ENCODE peak calls at places on chromosomes 2 and 18, in six cellular contexts. One of them, this sample, is unnamed.

GRCh38 chr2:24228470-24228869 is 53.6 kb downstream of the FAM228A start:
- DNase-seq in ovary: no peak
- DNase-seq in BE2C: no peak
- DNase-seq in brain microvascular endothelial cell: no peak
- DNase-seq in K562: peak; percentile 24
- DNase-seq in nephron progenitor cell: no peak
- DNase-seq in this sample: no peak

GRCh38 chr18:49734836-49735235 is 78.5 kb downstream of the ACAA2 start:
- DNase-seq in ovary: no peak
- DNase-seq in BE2C: no peak
- DNase-seq in brain microvascular endothelial cell: no peak
- DNase-seq in K562: no peak
- DNase-seq in nephron progenitor cell: no peak
- DNase-seq in this sample: no peak

GRCh38 chr2:74767618-74768017 is 66.3 kb upstream of the HK2 start:
- DNase-seq in ovary: no peak
- DNase-seq in BE2C: no peak
- DNase-seq in brain microvascular endothelial cell: no peak
- DNase-seq in K562: no peak
- DNase-seq in nephron progenitor cell: no peak
- DNase-seq in this sample: no peak

GRCh38 chr2:174997110-174997509 is 8.1 kb downstream of the CHN1 start:
- DNase-seq in ovary: no peak
- DNase-seq in BE2C: no peak
- DNase-seq in brain microvascular endothelial cell: no peak
- DNase-seq in K562: no peak
- DNase-seq in nephron progenitor cell: no peak
- DNase-seq in this sample: no peak

GRCh38 chr2:173752152-173752551 is 213.0 kb downstream of the SP3 start:
- DNase-seq in ovary: no peak
- DNase-seq in BE2C: no peak
- DNase-seq in brain microvascular endothelial cell: no peak
- DNase-seq in K562: no peak
- DNase-seq in nephron progenitor cell: no peak
- DNase-seq in this sample: no peak

GRCh38 chr2:99957724-99958123 is 184.7 kb downstream of the AFF3 start:
- DNase-seq in ovary: no peak
- DNase-seq in BE2C: no peak
- DNase-seq in brain microvascular endothelial cell: no peak
- DNase-seq in K562: no peak
- DNase-seq in nephron progenitor cell: no peak
- DNase-seq in this sample: no peak

GRCh38 chr2:46379213-46380037 is 82.2 kb downstream of the EPAS1 start:
- DNase-seq in ovary: no peak
- DNase-seq in BE2C: no peak
- DNase-seq in brain microvascular endothelial cell: no peak
- DNase-seq in K562: no peak
- DNase-seq in nephron progenitor cell: no peak
- DNase-seq in this sample: no peak

GRCh38 chr2:40087434-40087833 is 308.4 kb upstream of the THUMPD2 start:
- DNase-seq in ovary: no peak
- DNase-seq in BE2C: no peak
- DNase-seq in brain microvascular endothelial cell: no peak
- DNase-seq in K562: no peak
- DNase-seq in nephron progenitor cell: no peak
- DNase-seq in this sample: no peak

GRCh38 chr2:150598383-150598782 is 110.9 kb upstream of the RND3 start:
- DNase-seq in ovary: no peak
- DNase-seq in BE2C: peak; percentile 17
- DNase-seq in brain microvascular endothelial cell: no peak
- DNase-seq in K562: no peak
- DNase-seq in nephron progenitor cell: no peak
- DNase-seq in this sample: no peak

GRCh38 chr2:62038980-62039771 is 133.7 kb downstream of the COMMD1 start:
- DNase-seq in ovary: no peak
- DNase-seq in BE2C: no peak
- DNase-seq in brain microvascular endothelial cell: peak; percentile 24
- DNase-seq in K562: peak; percentile 30
- DNase-seq in nephron progenitor cell: no peak
- DNase-seq in this sample: no peak

GRCh38 chr2:12948231-12948962 is 231.7 kb downstream of the TRIB2 start:
- DNase-seq in ovary: no peak
- DNase-seq in BE2C: peak; percentile 57
- DNase-seq in brain microvascular endothelial cell: no peak
- DNase-seq in K562: no peak
- DNase-seq in nephron progenitor cell: no peak
- DNase-seq in this sample: no peak

GRCh38 chr2:177989029-177989885 is 83.3 kb downstream of the PDE11A start:
- DNase-seq in ovary: no peak
- DNase-seq in BE2C: no peak
- DNase-seq in brain microvascular endothelial cell: no peak
- DNase-seq in K562: no peak
- DNase-seq in nephron progenitor cell: no peak
- DNase-seq in this sample: no peak

GRCh38 chr2:5959836-5960820 is 267.9 kb downstream of the SOX11 start:
- DNase-seq in ovary: no peak
- DNase-seq in BE2C: peak; percentile 32
- DNase-seq in brain microvascular endothelial cell: no peak
- DNase-seq in K562: no peak
- DNase-seq in nephron progenitor cell: no peak
- DNase-seq in this sample: no peak

GRCh38 chr18:57859314-57859713 is 56.2 kb upstream of the ATP8B1 start:
- DNase-seq in ovary: no peak
- DNase-seq in BE2C: no peak
- DNase-seq in brain microvascular endothelial cell: peak; percentile 18
- DNase-seq in K562: peak; percentile 35
- DNase-seq in nephron progenitor cell: no peak
- DNase-seq in this sample: no peak

GRCh38 chr18:60198063-60198462 is 174.5 kb downstream of the MC4R start:
- DNase-seq in ovary: no peak
- DNase-seq in BE2C: peak; percentile 73
- DNase-seq in brain microvascular endothelial cell: no peak
- DNase-seq in K562: peak; percentile 4
- DNase-seq in nephron progenitor cell: no peak
- DNase-seq in this sample: peak; percentile 23

GRCh38 chr2:72173640-72174321 is 26.1 kb upstream of the CYP26B1 start:
- DNase-seq in ovary: no peak
- DNase-seq in BE2C: no peak
- DNase-seq in brain microvascular endothelial cell: peak; percentile 69
- DNase-seq in K562: peak; percentile 27
- DNase-seq in nephron progenitor cell: no peak
- DNase-seq in this sample: no peak

GRCh38 chr2:28581312-28581711 is 85.5 kb downstream of the PLB1 start:
- DNase-seq in ovary: no peak
- DNase-seq in BE2C: no peak
- DNase-seq in brain microvascular endothelial cell: no peak
- DNase-seq in K562: no peak
- DNase-seq in nephron progenitor cell: no peak
- DNase-seq in this sample: no peak

GRCh38 chr2:234974501-234975385 is 22.9 kb downstream of the SH3BP4 start:
- DNase-seq in ovary: no peak
- DNase-seq in BE2C: no peak
- DNase-seq in brain microvascular endothelial cell: peak; percentile 79
- DNase-seq in K562: no peak
- DNase-seq in nephron progenitor cell: no peak
- DNase-seq in this sample: no peak

GRCh38 chr2:180411631-180412030 is 404.5 kb upstream of the CWC22 start:
- DNase-seq in ovary: no peak
- DNase-seq in BE2C: no peak
- DNase-seq in brain microvascular endothelial cell: no peak
- DNase-seq in K562: no peak
- DNase-seq in nephron progenitor cell: no peak
- DNase-seq in this sample: no peak

GRCh38 chr18:25033747-25034471 is 318.1 kb downstream of the ZNF521 start:
- DNase-seq in ovary: no peak
- DNase-seq in BE2C: no peak
- DNase-seq in brain microvascular endothelial cell: no peak
- DNase-seq in K562: no peak
- DNase-seq in nephron progenitor cell: no peak
- DNase-seq in this sample: no peak

GRCh38 chr18:48868468-48869466 is 82.0 kb downstream of the SMAD7 start:
- DNase-seq in ovary: no peak
- DNase-seq in BE2C: no peak
- DNase-seq in brain microvascular endothelial cell: no peak
- DNase-seq in K562: no peak
- DNase-seq in nephron progenitor cell: no peak
- DNase-seq in this sample: peak; percentile 12

GRCh38 chr18:48924621-48925601 is 25.9 kb downstream of the SMAD7 start:
- DNase-seq in ovary: no peak
- DNase-seq in BE2C: no peak
- DNase-seq in brain microvascular endothelial cell: no peak
- DNase-seq in K562: peak; percentile 54
- DNase-seq in nephron progenitor cell: no peak
- DNase-seq in this sample: no peak

GRCh38 chr18:48165104-48165866 is 234.8 kb upstream of the SMAD2 start:
- DNase-seq in ovary: no peak
- DNase-seq in BE2C: no peak
- DNase-seq in brain microvascular endothelial cell: no peak
- DNase-seq in K562: no peak
- DNase-seq in nephron progenitor cell: no peak
- DNase-seq in this sample: no peak

GRCh38 chr2:120343100-120343432 is 2.9 kb upstream of the INHBB start:
- DNase-seq in ovary: no peak
- DNase-seq in BE2C: no peak
- DNase-seq in brain microvascular endothelial cell: no peak
- DNase-seq in K562: no peak
- DNase-seq in nephron progenitor cell: no peak
- DNase-seq in this sample: no peak

GRCh38 chr2:71613953-71614925 is 160.9 kb downstream of the DYSF start:
- DNase-seq in ovary: no peak
- DNase-seq in BE2C: no peak
- DNase-seq in brain microvascular endothelial cell: no peak
- DNase-seq in K562: no peak
- DNase-seq in nephron progenitor cell: no peak
- DNase-seq in this sample: no peak

GRCh38 chr2:50392185-50392584 is 639.7 kb downstream of the NRXN1 start:
- DNase-seq in ovary: no peak
- DNase-seq in BE2C: no peak
- DNase-seq in brain microvascular endothelial cell: no peak
- DNase-seq in K562: no peak
- DNase-seq in nephron progenitor cell: no peak
- DNase-seq in this sample: no peak

GRCh38 chr2:53129851-53130250 is 637.8 kb upstream of the CHAC2 start:
- DNase-seq in ovary: no peak
- DNase-seq in BE2C: no peak
- DNase-seq in brain microvascular endothelial cell: peak; percentile 72
- DNase-seq in K562: no peak
- DNase-seq in nephron progenitor cell: no peak
- DNase-seq in this sample: no peak

GRCh38 chr2:58702302-58702696 is 461.2 kb upstream of the FANCL start:
- DNase-seq in ovary: no peak
- DNase-seq in BE2C: no peak
- DNase-seq in brain microvascular endothelial cell: peak; percentile 46
- DNase-seq in K562: no peak
- DNase-seq in nephron progenitor cell: no peak
- DNase-seq in this sample: no peak

GRCh38 chr2:149827585-149828156 is 240.1 kb upstream of the MMADHC start:
- DNase-seq in ovary: no peak
- DNase-seq in BE2C: peak; percentile 10
- DNase-seq in brain microvascular endothelial cell: no peak
- DNase-seq in K562: no peak
- DNase-seq in nephron progenitor cell: no peak
- DNase-seq in this sample: no peak

GRCh38 chr2:217261452-217261851 is 401.6 kb upstream of the TNP1 start:
- DNase-seq in ovary: no peak
- DNase-seq in BE2C: no peak
- DNase-seq in brain microvascular endothelial cell: peak; percentile 90
- DNase-seq in K562: peak; percentile 8
- DNase-seq in nephron progenitor cell: no peak
- DNase-seq in this sample: no peak
- TF ChIP-seq CTCF in ovary: no peak
- TF ChIP-seq CTCF in BE2C: no peak
- TF ChIP-seq CTCF in brain microvascular endothelial cell: no peak
- TF ChIP-seq CTCF in K562: no peak
- TF ChIP-seq CTCF in nephron progenitor cell: no peak
- TF ChIP-seq CTCF in this sample: no peak

GRCh38 chr2:198471291-198471690 is 666.9 kb downstream of the PLCL1 start:
- DNase-seq in ovary: no peak
- DNase-seq in BE2C: no peak
- DNase-seq in brain microvascular endothelial cell: no peak
- DNase-seq in K562: no peak
- DNase-seq in nephron progenitor cell: no peak
- DNase-seq in this sample: no peak
- TF ChIP-seq CTCF in ovary: no peak
- TF ChIP-seq CTCF in BE2C: peak; percentile 38
- TF ChIP-seq CTCF in brain microvascular endothelial cell: peak; percentile 25
- TF ChIP-seq CTCF in K562: no peak
- TF ChIP-seq CTCF in nephron progenitor cell: peak; percentile 5
- TF ChIP-seq CTCF in this sample: peak; percentile 19

GRCh38 chr2:15943378-15943851 is 3.1 kb downstream of the MYCN start:
- DNase-seq in ovary: peak; percentile 61
- DNase-seq in BE2C: peak; percentile 100
- DNase-seq in brain microvascular endothelial cell: no peak
- DNase-seq in K562: peak; percentile 14
- DNase-seq in nephron progenitor cell: peak; percentile 80
- DNase-seq in this sample: peak; percentile 94
- TF ChIP-seq CTCF in ovary: no peak
- TF ChIP-seq CTCF in BE2C: no peak
- TF ChIP-seq CTCF in brain microvascular endothelial cell: no peak
- TF ChIP-seq CTCF in K562: peak; percentile 57
- TF ChIP-seq CTCF in nephron progenitor cell: peak; percentile 82
- TF ChIP-seq CTCF in this sample: peak; percentile 89

DNA sequence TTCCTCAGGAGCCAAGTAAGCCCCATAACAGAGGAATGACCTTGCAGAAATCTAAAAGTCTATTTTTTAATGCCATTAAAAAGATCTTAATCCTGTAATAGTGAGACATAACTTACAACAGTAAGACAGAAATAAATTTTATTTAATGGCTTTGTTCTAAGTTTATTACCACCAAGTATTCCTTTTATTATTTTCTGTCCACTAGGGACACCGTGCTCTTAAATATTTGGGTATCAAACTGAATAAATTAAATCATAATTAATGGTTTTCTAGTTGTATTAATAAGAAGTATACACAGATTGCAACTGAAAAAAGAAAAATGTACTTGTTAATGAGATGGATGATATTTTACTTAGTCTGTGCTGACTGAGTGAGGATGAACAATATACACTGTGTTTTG is 3.1 kb upstream of the B4GALT6 start:
- DNase-seq in ovary: no peak
- DNase-seq in BE2C: no peak
- DNase-seq in brain microvascular endothelial cell: no peak
- DNase-seq in K562: no peak
- DNase-seq in nephron progenitor cell: no peak
- DNase-seq in this sample: no peak
- TF ChIP-seq CTCF in ovary: no peak
- TF ChIP-seq CTCF in BE2C: no peak
- TF ChIP-seq CTCF in brain microvascular endothelial cell: peak; percentile 12
- TF ChIP-seq CTCF in K562: no peak
- TF ChIP-seq CTCF in nephron progenitor cell: peak; percentile 7
- TF ChIP-seq CTCF in this sample: peak; percentile 38

DNA sequence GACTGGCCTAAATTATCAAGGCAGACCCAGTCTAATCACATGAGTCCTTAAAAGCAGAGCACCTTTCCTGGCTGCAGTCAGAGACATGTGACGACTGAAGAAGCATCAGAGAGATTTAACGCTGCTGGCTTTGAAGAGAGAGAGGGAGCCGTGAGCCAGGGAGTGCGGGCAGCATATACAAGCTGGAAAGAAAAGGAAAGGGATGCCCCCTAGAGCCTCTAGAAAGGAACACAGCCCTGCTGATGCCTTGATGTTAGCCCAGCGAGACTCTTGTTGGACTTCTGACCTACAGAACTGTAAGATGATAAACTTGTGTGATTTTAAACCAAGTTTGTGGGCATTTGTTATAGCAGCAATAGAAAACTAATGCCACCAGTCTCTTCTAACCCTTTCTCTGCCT is 58.1 kb downstream of the HEATR5B start:
- DNase-seq in ovary: no peak
- DNase-seq in BE2C: no peak
- DNase-seq in brain microvascular endothelial cell: no peak
- DNase-seq in K562: peak; percentile 55
- DNase-seq in nephron progenitor cell: no peak
- DNase-seq in this sample: no peak
- TF ChIP-seq CTCF in ovary: no peak
- TF ChIP-seq CTCF in BE2C: peak; percentile 51
- TF ChIP-seq CTCF in brain microvascular endothelial cell: peak; percentile 51
- TF ChIP-seq CTCF in K562: peak; percentile 56
- TF ChIP-seq CTCF in nephron progenitor cell: peak; percentile 8
- TF ChIP-seq CTCF in this sample: no peak